ENCODE peak calls at places on chromosomes 6 and 20, in nine cellular contexts. R is esophagus squamous epithelium, E is H9, T is right lobe of liver, C is uterus, H is HFF-Myc, B is neural crest cell, W is GM12865, K is colonic mucosa. X is an unnamed sample.

GRCh38 chr6:158257781-158258180 is 54.5 kb upstream of the TULP4 start:
- DNase-seq in T (no peak), H (no peak), W (no peak), E (no peak), B (no peak), K (no peak), C (no peak), R (no peak), X (no peak)

GRCh38 chr20:52824494-52825216 is 147.5 kb upstream of the TSHZ2 start:
- DNase-seq in B (no peak), K (no peak), R (no peak), T (no peak), E (no peak), W (no peak), C (no peak), H (no peak), X (no peak)

GRCh38 chr6:42864602-42865001 is 14.8 kb upstream of the RPL7L1 start:
- DNase-seq in T (no peak), R (no peak), W (no peak), H (no peak), K (no peak), E (no peak), B (no peak), C (no peak), X (no peak)

GRCh38 chr6:116025405-116025804 is 35.3 kb downstream of the FRK start:
- DNase-seq in W (no peak), E (no peak), C (no peak), R (no peak), T (no peak), H (no peak), B (no peak), K (no peak), X (no peak)

GRCh38 chr6:138545621-138545980 is 46.3 kb upstream of the NHSL1 start:
- DNase-seq in B (peak), K (peak), W (no peak), C (peak), R (no peak), T (peak), H (no peak), E (peak), X (peak)

GRCh38 chr20:34022154-34022842 is 28.6 kb downstream of the RALY start:
- DNase-seq in C (no peak), H (no peak), R (no peak), E (no peak), W (peak), T (no peak), K (no peak), B (no peak), X (no peak)

GRCh38 chr20:49568491-49569151 is 684 bp upstream of the PTGIS start:
- DNase-seq in B (no peak), H (no peak), W (no peak), K (no peak), T (no peak), E (peak), C (peak), R (no peak), X (peak)

GRCh38 chr6:17289491-17290106 is 8.4 kb downstream of the RBM24 start:
- DNase-seq in W (no peak), B (no peak), E (no peak), H (no peak), K (peak), R (no peak), C (peak), T (no peak), X (no peak)

GRCh38 chr6:165615629-165616028 is 47.4 kb downstream of the PDE10A start:
- DNase-seq in K (no peak), B (no peak), T (no peak), R (no peak), W (peak), H (no peak), C (peak), E (no peak), X (no peak)

GRCh38 chr20:7624886-7625285 is 315.4 kb downstream of the HAO1 start:
- DNase-seq in T (no peak), R (no peak), H (no peak), K (no peak), B (no peak), W (no peak), C (no peak), E (no peak), X (no peak)

GRCh38 chr20:59993736-59994484 is 35.7 kb downstream of the CDH26 start:
- DNase-seq in T (no peak), B (no peak), K (no peak), H (no peak), C (no peak), E (peak), R (no peak), W (no peak), X (no peak)

GRCh38 chr6:139955366-139956155 is 581.1 kb upstream of the CITED2 start:
- DNase-seq in T (no peak), R (no peak), E (no peak), K (no peak), C (no peak), W (no peak), B (no peak), H (no peak), X (no peak)

GRCh38 chr6:88661136-88661535 is 302.3 kb downstream of the RNGTT start:
- DNase-seq in H (no peak), K (no peak), W (no peak), C (no peak), E (no peak), T (no peak), R (no peak), B (no peak), X (no peak)

GRCh38 chr6:135464634-135465033 is 32.9 kb downstream of the AHI1 start:
- DNase-seq in B (no peak), H (no peak), R (no peak), C (no peak), K (no peak), T (no peak), E (no peak), W (peak), X (no peak)

GRCh38 chr6:88573971-88574370 is 389.4 kb downstream of the RNGTT start:
- DNase-seq in R (no peak), W (no peak), T (no peak), C (no peak), E (no peak), H (no peak), B (no peak), K (no peak), X (no peak)

GRCh38 chr6:1596088-1596852 is 13.4 kb upstream of the FOXC1 start:
- DNase-seq in H (no peak), K (peak), C (no peak), W (peak), B (peak), T (peak), R (no peak), E (peak), X (peak)

GRCh38 chr6:99189823-99190721 is 159.4 kb downstream of the FAXC start:
- DNase-seq in E (no peak), C (no peak), T (no peak), B (no peak), H (no peak), R (no peak), K (no peak), W (peak), X (no peak)

GRCh38 chr6:101429291-101429690 is 35.8 kb downstream of the GRIK2 start:
- DNase-seq in W (no peak), H (no peak), B (no peak), C (no peak), K (no peak), T (no peak), E (no peak), R (no peak), X (no peak)

GRCh38 chr6:134883314-134883713 is 66.6 kb downstream of the ALDH8A1 start:
- DNase-seq in B (no peak), C (no peak), H (no peak), T (no peak), K (no peak), W (no peak), R (no peak), E (no peak), X (no peak)

GRCh38 chr6:156256161-156256560 is 521.0 kb upstream of the ARID1B start:
- DNase-seq in K (no peak), T (no peak), C (no peak), B (no peak), H (no peak), W (no peak), E (no peak), R (no peak), X (no peak)

GRCh38 chr20:23048283-23049200 is 930 bp downstream of the THBD start:
- DNase-seq in B (peak), T (peak), R (no peak), C (peak), H (peak), W (no peak), E (peak), K (peak), X (no peak)

GRCh38 chr6:113077794-113078193 is 730.7 kb downstream of the RFPL4B start:
- DNase-seq in R (no peak), B (no peak), W (no peak), H (no peak), E (no peak), K (no peak), T (no peak), C (no peak), X (no peak)

GRCh38 chr6:85015396-85015990 is 251.1 kb upstream of the TBX18 start:
- DNase-seq in T (peak), H (no peak), B (peak), E (peak), C (no peak), W (peak), R (no peak), K (peak), X (peak)

GRCh38 chr6:136249336-136249735 is 775 bp downstream of the MTFR2 start:
- DNase-seq in H (no peak), B (no peak), K (no peak), W (peak), C (no peak), E (no peak), T (no peak), R (no peak), X (no peak)

GRCh38 chr20:46127396-46128010 is 9.4 kb downstream of the CD40 start:
- DNase-seq in H (no peak), E (peak), R (no peak), W (no peak), T (no peak), B (no peak), C (no peak), K (no peak), X (no peak)

GRCh38 chr6:6575143-6575542 is 13.4 kb upstream of the LY86 start:
- DNase-seq in W (no peak), C (no peak), E (no peak), B (no peak), R (no peak), K (no peak), H (no peak), T (no peak), X (no peak)

GRCh38 chr6:6581014-6581413 is 7.5 kb upstream of the LY86 start:
- DNase-seq in R (no peak), T (no peak), C (no peak), E (no peak), B (no peak), K (no peak), W (no peak), H (no peak), X (no peak)

GRCh38 chr6:6580225-6580870 is 8.2 kb upstream of the LY86 start:
- DNase-seq in T (no peak), E (no peak), R (no peak), H (no peak), C (no peak), W (no peak), B (no peak), K (no peak), X (no peak)

GRCh38 chr6:6582111-6582510 is 6.4 kb upstream of the LY86 start:
- DNase-seq in T (no peak), C (no peak), E (no peak), H (no peak), R (no peak), K (no peak), B (no peak), W (no peak), X (no peak)

DNA sequence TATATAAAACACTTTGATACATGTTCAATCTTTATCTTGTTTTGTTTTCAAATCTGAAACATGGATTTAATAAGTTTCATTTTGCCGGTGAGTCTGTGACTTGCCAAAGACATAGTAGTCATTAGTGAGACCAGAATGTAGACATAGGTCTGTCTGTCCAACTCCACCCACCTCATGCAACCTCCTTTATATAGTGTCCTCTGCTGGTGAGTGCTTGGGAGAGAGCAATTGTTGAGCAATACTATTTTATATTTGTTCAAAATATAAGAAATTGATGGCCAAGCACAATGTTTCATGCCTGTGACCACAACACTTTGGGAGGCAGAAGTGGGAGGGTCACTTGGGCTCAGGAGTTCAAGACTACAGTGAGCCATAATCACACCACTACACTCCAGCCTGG is 10.8 kb upstream of the LY86 start:
- DNase-seq in T (no peak), C (no peak), W (no peak), E (no peak), B (no peak), R (no peak), K (no peak), H (no peak), X (no peak)
- TF ChIP-seq CTCF in T (no peak), C (no peak), W (no peak), E (no peak), B (no peak), R (no peak), K (no peak), H (no peak), X (no peak)

DNA sequence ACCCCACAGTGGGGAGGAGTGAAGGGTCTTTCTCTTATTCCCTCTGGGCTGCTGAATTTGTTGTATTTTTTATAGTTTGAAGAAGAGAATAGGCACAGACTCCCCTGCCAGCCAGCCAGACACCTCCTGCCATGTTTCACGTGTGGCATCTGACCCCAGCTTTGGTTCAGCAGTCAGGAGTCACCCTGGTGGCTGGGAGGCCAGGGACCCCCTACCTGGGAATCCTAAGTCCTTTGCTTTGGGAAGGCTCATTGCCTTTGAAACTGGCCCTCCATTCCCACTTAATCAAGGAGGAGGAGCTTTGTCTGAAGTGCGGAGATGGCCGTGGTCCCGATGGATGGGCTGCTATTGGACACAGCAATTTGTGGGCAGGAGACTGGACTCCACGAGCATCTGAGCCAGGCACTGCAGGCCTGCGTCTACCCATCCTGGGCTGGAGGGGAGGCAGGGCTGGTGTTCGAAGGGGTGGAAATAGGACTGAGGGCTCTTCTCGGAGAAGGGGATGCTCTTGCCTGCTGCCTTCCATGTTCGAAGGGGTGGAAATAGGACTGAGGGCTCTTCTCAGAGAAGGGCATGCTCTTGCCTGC is 196.1 kb downstream of the DLL1 start:
- DNase-seq in T (peak), R (no peak), H (no peak), E (no peak), B (no peak), W (no peak), K (no peak), C (no peak), X (peak)
- TF ChIP-seq CTCF in T (no peak), R (no peak), H (no peak), E (no peak), B (no peak), W (no peak), K (no peak), C (no peak), X (no peak)

DNA sequence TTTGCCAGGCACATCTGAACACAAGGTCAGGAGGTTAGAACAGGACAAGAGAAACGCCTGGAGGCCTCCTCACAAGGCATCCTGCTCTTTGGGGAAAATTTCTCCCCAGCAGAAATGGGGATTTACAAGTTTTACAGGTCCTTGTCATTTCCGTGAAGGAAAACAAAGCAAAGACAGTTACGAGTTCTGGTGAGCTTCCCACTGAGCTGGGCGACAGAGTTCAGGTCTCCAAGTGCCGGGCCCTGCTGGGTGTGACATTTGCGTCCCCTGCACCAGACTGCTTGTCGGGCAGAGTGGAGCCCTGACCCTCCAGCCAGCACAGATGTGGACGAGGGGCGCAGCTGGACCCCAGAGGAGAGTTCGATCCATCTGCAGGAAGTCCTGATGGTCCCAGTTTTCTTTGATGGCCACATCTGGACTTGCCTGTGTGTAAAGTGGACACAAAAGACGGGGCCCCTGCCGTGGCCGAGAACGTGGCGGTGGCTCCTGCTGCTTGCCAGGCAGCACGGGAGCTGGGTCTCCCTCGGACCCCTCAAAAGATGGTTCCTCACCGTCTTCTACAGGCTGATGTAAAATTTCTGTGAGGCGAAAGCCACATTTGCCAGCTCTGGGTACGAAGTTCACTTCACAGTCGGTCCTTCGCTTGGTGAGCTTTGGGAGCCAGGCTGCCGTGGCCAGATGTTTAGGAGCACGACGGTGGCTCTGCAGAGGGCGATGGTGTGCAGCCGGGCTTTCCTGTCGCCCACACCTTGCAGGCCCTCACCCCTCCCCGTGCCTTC is 5.2 kb upstream of the ADRM1 start:
- DNase-seq in C (no peak), H (no peak), R (no peak), E (no peak), W (no peak), K (no peak), T (no peak), B (no peak), X (no peak)
- TF ChIP-seq CTCF in C (no peak), H (no peak), R (no peak), E (peak), W (no peak), K (no peak), T (no peak), B (no peak), X (no peak)

GRCh38 chr6:35755525-35755924 is 18.7 kb downstream of the ARMC12 start:
- DNase-seq in H (no peak), C (no peak), W (no peak), K (no peak), R (no peak), B (no peak), T (no peak), E (no peak), X (no peak)

GRCh38 chr6:35751594-35751993 is 14.8 kb downstream of the ARMC12 start:
- DNase-seq in R (no peak), H (no peak), B (no peak), K (no peak), E (no peak), T (no peak), C (no peak), W (no peak), X (no peak)

GRCh38 chr6:35752330-35752729 is 15.5 kb downstream of the ARMC12 start:
- DNase-seq in C (no peak), H (no peak), T (no peak), R (no peak), E (no peak), K (no peak), B (no peak), W (no peak), X (no peak)

GRCh38 chr6:35757461-35758123 is 18.8 kb upstream of the CLPSL2 start:
- DNase-seq in E (peak), K (no peak), R (no peak), H (no peak), T (no peak), C (no peak), B (peak), W (peak), X (no peak)

DNA sequence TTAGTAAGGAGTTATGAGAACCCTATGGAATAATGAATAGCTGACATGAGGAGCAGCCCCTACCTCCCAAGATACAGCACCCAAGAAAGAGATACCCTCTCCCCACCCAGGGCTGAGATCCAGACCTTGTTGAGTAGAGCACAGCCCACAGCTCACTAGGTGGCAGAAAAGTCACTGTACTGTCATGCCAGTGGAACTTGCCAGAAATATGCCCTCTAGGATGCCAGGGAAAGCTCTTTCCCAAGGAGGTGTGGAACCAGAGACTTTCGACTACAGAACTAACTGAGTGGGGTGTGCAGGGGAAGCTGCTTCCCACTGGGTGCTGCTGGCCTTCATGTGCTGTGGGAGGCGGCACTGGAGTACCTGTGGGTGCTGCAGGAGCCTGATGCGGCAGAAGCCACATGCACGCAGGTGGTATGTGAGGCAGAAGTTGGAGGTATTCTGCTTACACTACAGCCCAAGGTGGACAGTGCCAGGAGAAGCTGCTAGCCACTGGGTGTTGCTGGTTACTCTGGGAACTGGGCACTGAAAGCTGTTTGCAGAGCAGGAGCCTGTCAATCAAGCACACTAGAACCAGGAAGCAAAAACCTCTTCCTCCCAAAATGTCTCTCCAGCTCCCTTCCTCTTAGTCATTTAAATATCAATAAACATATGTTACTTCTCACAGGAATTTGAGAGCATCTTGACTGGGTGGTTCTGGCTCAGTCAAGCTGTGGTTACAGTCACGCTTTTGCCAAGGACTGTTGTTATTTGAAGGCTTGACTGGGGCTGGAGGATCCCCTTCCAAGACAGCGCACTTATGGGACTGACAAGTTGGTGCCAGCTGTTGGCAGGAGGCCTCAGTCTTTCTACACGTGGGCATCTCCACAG is 17.9 kb downstream of the ARMC12 start:
- DNase-seq in T (no peak), C (no peak), W (no peak), E (no peak), K (no peak), R (no peak), B (no peak), H (no peak), X (no peak)
- TF ChIP-seq CTCF in T (peak), C (no peak), W (no peak), E (no peak), K (no peak), R (no peak), B (no peak), H (no peak), X (no peak)

X was measured in mesothelial cell of epicardium.